ENCODE peak calls at places on chromosomes 4 and X, in eight cellular contexts. One of them, this sample, is unnamed.

GRCh38 chr4:134807231-134807745 is 605.7 kb upstream of the PABPC4L start:
- DNase-seq in activated T-helper 1 cell treated with anti-CD3 and anti-CD28 coated beads, Interleukin-12 subunit alpha, Interleukin-12 subunit beta, Interleukin-2, Interleukin-4 antibody, amounts not matched to agents 30 ng/mL and 10 ng/mL and 1 ng/mL, durations not matched to agents 14 hours and 24 hours and 36 hours: no peak
- DNase-seq in endothelial cell: no peak
- DNase-seq in substantia nigra: no peak
- DNase-seq in NCI-H510A treated with DMSO at 0.1 percent for 48 hours: no peak
- DNase-seq in ureter: no peak
- DNase-seq in upper lobe of right lung: no peak
- DNase-seq in HEK293T: no peak
- DNase-seq in this sample: peak

GRCh38 chr4:183468210-183469095 is 24.0 kb downstream of the CDKN2AIP start:
- DNase-seq in upper lobe of right lung: no peak
- DNase-seq in activated T-helper 1 cell treated with anti-CD3 and anti-CD28 coated beads, Interleukin-12 subunit alpha, Interleukin-12 subunit beta, Interleukin-2, Interleukin-4 antibody, amounts not matched to agents 30 ng/mL and 10 ng/mL and 1 ng/mL, durations not matched to agents 14 hours and 24 hours and 36 hours: no peak
- DNase-seq in endothelial cell: no peak
- DNase-seq in NCI-H510A treated with DMSO at 0.1 percent for 48 hours: no peak
- DNase-seq in HEK293T: no peak
- DNase-seq in ureter: no peak
- DNase-seq in substantia nigra: no peak
- DNase-seq in this sample: peak

GRCh38 chrX:1468250-1468772 is 15.6 kb upstream of the ASMTL start:
- DNase-seq in endothelial cell: no peak
- DNase-seq in substantia nigra: no peak
- DNase-seq in ureter: peak
- DNase-seq in activated T-helper 1 cell treated with anti-CD3 and anti-CD28 coated beads, Interleukin-12 subunit alpha, Interleukin-12 subunit beta, Interleukin-2, Interleukin-4 antibody, amounts not matched to agents 30 ng/mL and 10 ng/mL and 1 ng/mL, durations not matched to agents 14 hours and 24 hours and 36 hours: peak
- DNase-seq in HEK293T: no peak
- DNase-seq in upper lobe of right lung: peak
- DNase-seq in NCI-H510A treated with DMSO at 0.1 percent for 48 hours: no peak
- DNase-seq in this sample: peak

GRCh38 chrX:43504394-43504793 is 151.7 kb upstream of the MAOA start:
- DNase-seq in HEK293T: no peak
- DNase-seq in substantia nigra: no peak
- DNase-seq in upper lobe of right lung: no peak
- DNase-seq in ureter: no peak
- DNase-seq in NCI-H510A treated with DMSO at 0.1 percent for 48 hours: no peak
- DNase-seq in activated T-helper 1 cell treated with anti-CD3 and anti-CD28 coated beads, Interleukin-12 subunit alpha, Interleukin-12 subunit beta, Interleukin-2, Interleukin-4 antibody, amounts not matched to agents 30 ng/mL and 10 ng/mL and 1 ng/mL, durations not matched to agents 14 hours and 24 hours and 36 hours: no peak
- DNase-seq in endothelial cell: no peak
- DNase-seq in this sample: no peak

GRCh38 chrX:8067754-8068469 is 103.2 kb downstream of the VCX2 start:
- DNase-seq in NCI-H510A treated with DMSO at 0.1 percent for 48 hours: peak
- DNase-seq in ureter: no peak
- DNase-seq in activated T-helper 1 cell treated with anti-CD3 and anti-CD28 coated beads, Interleukin-12 subunit alpha, Interleukin-12 subunit beta, Interleukin-2, Interleukin-4 antibody, amounts not matched to agents 30 ng/mL and 10 ng/mL and 1 ng/mL, durations not matched to agents 14 hours and 24 hours and 36 hours: no peak
- DNase-seq in substantia nigra: no peak
- DNase-seq in upper lobe of right lung: no peak
- DNase-seq in HEK293T: no peak
- DNase-seq in endothelial cell: no peak
- DNase-seq in this sample: peak

GRCh38 chrX:23870041-23870440 is 37.7 kb downstream of the APOO start:
- DNase-seq in activated T-helper 1 cell treated with anti-CD3 and anti-CD28 coated beads, Interleukin-12 subunit alpha, Interleukin-12 subunit beta, Interleukin-2, Interleukin-4 antibody, amounts not matched to agents 30 ng/mL and 10 ng/mL and 1 ng/mL, durations not matched to agents 14 hours and 24 hours and 36 hours: no peak
- DNase-seq in ureter: no peak
- DNase-seq in substantia nigra: no peak
- DNase-seq in upper lobe of right lung: no peak
- DNase-seq in NCI-H510A treated with DMSO at 0.1 percent for 48 hours: no peak
- DNase-seq in HEK293T: no peak
- DNase-seq in endothelial cell: no peak
- DNase-seq in this sample: no peak

GRCh38 chr4:52612341-52612740 is 46.8 kb downstream of the USP46 start:
- DNase-seq in ureter: no peak
- DNase-seq in substantia nigra: no peak
- DNase-seq in HEK293T: no peak
- DNase-seq in upper lobe of right lung: no peak
- DNase-seq in NCI-H510A treated with DMSO at 0.1 percent for 48 hours: no peak
- DNase-seq in activated T-helper 1 cell treated with anti-CD3 and anti-CD28 coated beads, Interleukin-12 subunit alpha, Interleukin-12 subunit beta, Interleukin-2, Interleukin-4 antibody, amounts not matched to agents 30 ng/mL and 10 ng/mL and 1 ng/mL, durations not matched to agents 14 hours and 24 hours and 36 hours: no peak
- DNase-seq in endothelial cell: no peak
- DNase-seq in this sample: no peak

GRCh38 chrX:24294619-24295018 is 19.2 kb downstream of the SUPT20HL2 start:
- DNase-seq in HEK293T: peak
- DNase-seq in endothelial cell: peak
- DNase-seq in ureter: no peak
- DNase-seq in activated T-helper 1 cell treated with anti-CD3 and anti-CD28 coated beads, Interleukin-12 subunit alpha, Interleukin-12 subunit beta, Interleukin-2, Interleukin-4 antibody, amounts not matched to agents 30 ng/mL and 10 ng/mL and 1 ng/mL, durations not matched to agents 14 hours and 24 hours and 36 hours: peak
- DNase-seq in NCI-H510A treated with DMSO at 0.1 percent for 48 hours: no peak
- DNase-seq in upper lobe of right lung: no peak
- DNase-seq in substantia nigra: no peak
- DNase-seq in this sample: peak

GRCh38 chr4:105990933-105991332 is 95.7 kb downstream of the NPNT start:
- DNase-seq in ureter: peak
- DNase-seq in upper lobe of right lung: peak
- DNase-seq in substantia nigra: peak
- DNase-seq in HEK293T: no peak
- DNase-seq in activated T-helper 1 cell treated with anti-CD3 and anti-CD28 coated beads, Interleukin-12 subunit alpha, Interleukin-12 subunit beta, Interleukin-2, Interleukin-4 antibody, amounts not matched to agents 30 ng/mL and 10 ng/mL and 1 ng/mL, durations not matched to agents 14 hours and 24 hours and 36 hours: no peak
- DNase-seq in NCI-H510A treated with DMSO at 0.1 percent for 48 hours: no peak
- DNase-seq in endothelial cell: no peak
- DNase-seq in this sample: peak

GRCh38 chr4:182042945-182043344 is 200.3 kb upstream of the TENM3 start:
- DNase-seq in HEK293T: no peak
- DNase-seq in activated T-helper 1 cell treated with anti-CD3 and anti-CD28 coated beads, Interleukin-12 subunit alpha, Interleukin-12 subunit beta, Interleukin-2, Interleukin-4 antibody, amounts not matched to agents 30 ng/mL and 10 ng/mL and 1 ng/mL, durations not matched to agents 14 hours and 24 hours and 36 hours: no peak
- DNase-seq in ureter: no peak
- DNase-seq in NCI-H510A treated with DMSO at 0.1 percent for 48 hours: no peak
- DNase-seq in endothelial cell: no peak
- DNase-seq in upper lobe of right lung: no peak
- DNase-seq in substantia nigra: no peak
- DNase-seq in this sample: no peak

GRCh38 chrX:40473460-40474204 is 107.1 kb upstream of the ATP6AP2 start:
- DNase-seq in NCI-H510A treated with DMSO at 0.1 percent for 48 hours: no peak
- DNase-seq in upper lobe of right lung: no peak
- DNase-seq in ureter: no peak
- DNase-seq in HEK293T: no peak
- DNase-seq in activated T-helper 1 cell treated with anti-CD3 and anti-CD28 coated beads, Interleukin-12 subunit alpha, Interleukin-12 subunit beta, Interleukin-2, Interleukin-4 antibody, amounts not matched to agents 30 ng/mL and 10 ng/mL and 1 ng/mL, durations not matched to agents 14 hours and 24 hours and 36 hours: no peak
- DNase-seq in substantia nigra: no peak
- DNase-seq in endothelial cell: no peak
- DNase-seq in this sample: no peak

GRCh38 chr4:53734584-53735363 is 143.5 kb upstream of the LNX1 start:
- DNase-seq in upper lobe of right lung: no peak
- DNase-seq in substantia nigra: no peak
- DNase-seq in ureter: no peak
- DNase-seq in NCI-H510A treated with DMSO at 0.1 percent for 48 hours: no peak
- DNase-seq in activated T-helper 1 cell treated with anti-CD3 and anti-CD28 coated beads, Interleukin-12 subunit alpha, Interleukin-12 subunit beta, Interleukin-2, Interleukin-4 antibody, amounts not matched to agents 30 ng/mL and 10 ng/mL and 1 ng/mL, durations not matched to agents 14 hours and 24 hours and 36 hours: no peak
- DNase-seq in endothelial cell: no peak
- DNase-seq in HEK293T: no peak
- DNase-seq in this sample: peak

GRCh38 chr4:81631958-81632439 is 160.3 kb upstream of the RASGEF1B start:
- DNase-seq in substantia nigra: no peak
- DNase-seq in HEK293T: peak
- DNase-seq in upper lobe of right lung: no peak
- DNase-seq in endothelial cell: no peak
- DNase-seq in NCI-H510A treated with DMSO at 0.1 percent for 48 hours: peak
- DNase-seq in activated T-helper 1 cell treated with anti-CD3 and anti-CD28 coated beads, Interleukin-12 subunit alpha, Interleukin-12 subunit beta, Interleukin-2, Interleukin-4 antibody, amounts not matched to agents 30 ng/mL and 10 ng/mL and 1 ng/mL, durations not matched to agents 14 hours and 24 hours and 36 hours: no peak
- DNase-seq in ureter: no peak
- DNase-seq in this sample: peak

GRCh38 chr4:13705521-13706035 is 78.1 kb upstream of the BOD1L1 start:
- DNase-seq in substantia nigra: no peak
- DNase-seq in activated T-helper 1 cell treated with anti-CD3 and anti-CD28 coated beads, Interleukin-12 subunit alpha, Interleukin-12 subunit beta, Interleukin-2, Interleukin-4 antibody, amounts not matched to agents 30 ng/mL and 10 ng/mL and 1 ng/mL, durations not matched to agents 14 hours and 24 hours and 36 hours: no peak
- DNase-seq in upper lobe of right lung: peak
- DNase-seq in endothelial cell: no peak
- DNase-seq in HEK293T: no peak
- DNase-seq in ureter: peak
- DNase-seq in NCI-H510A treated with DMSO at 0.1 percent for 48 hours: no peak
- DNase-seq in this sample: peak

GRCh38 chr4:154807042-154807630 is 26.1 kb downstream of the RBM46 start:
- DNase-seq in upper lobe of right lung: no peak
- DNase-seq in activated T-helper 1 cell treated with anti-CD3 and anti-CD28 coated beads, Interleukin-12 subunit alpha, Interleukin-12 subunit beta, Interleukin-2, Interleukin-4 antibody, amounts not matched to agents 30 ng/mL and 10 ng/mL and 1 ng/mL, durations not matched to agents 14 hours and 24 hours and 36 hours: no peak
- DNase-seq in endothelial cell: no peak
- DNase-seq in HEK293T: no peak
- DNase-seq in NCI-H510A treated with DMSO at 0.1 percent for 48 hours: no peak
- DNase-seq in ureter: no peak
- DNase-seq in substantia nigra: no peak
- DNase-seq in this sample: peak

GRCh38 chrX:95945528-95945927 is 739.1 kb upstream of the DIAPH2 start:
- DNase-seq in substantia nigra: no peak
- DNase-seq in activated T-helper 1 cell treated with anti-CD3 and anti-CD28 coated beads, Interleukin-12 subunit alpha, Interleukin-12 subunit beta, Interleukin-2, Interleukin-4 antibody, amounts not matched to agents 30 ng/mL and 10 ng/mL and 1 ng/mL, durations not matched to agents 14 hours and 24 hours and 36 hours: no peak
- DNase-seq in ureter: no peak
- DNase-seq in endothelial cell: no peak
- DNase-seq in upper lobe of right lung: no peak
- DNase-seq in NCI-H510A treated with DMSO at 0.1 percent for 48 hours: no peak
- DNase-seq in HEK293T: no peak
- DNase-seq in this sample: no peak

GRCh38 chr4:75939890-75940691 is 722 bp downstream of the NAAA start:
- DNase-seq in ureter: peak
- DNase-seq in NCI-H510A treated with DMSO at 0.1 percent for 48 hours: peak
- DNase-seq in substantia nigra: peak
- DNase-seq in endothelial cell: peak
- DNase-seq in upper lobe of right lung: peak
- DNase-seq in activated T-helper 1 cell treated with anti-CD3 and anti-CD28 coated beads, Interleukin-12 subunit alpha, Interleukin-12 subunit beta, Interleukin-2, Interleukin-4 antibody, amounts not matched to agents 30 ng/mL and 10 ng/mL and 1 ng/mL, durations not matched to agents 14 hours and 24 hours and 36 hours: peak
- DNase-seq in HEK293T: peak
- DNase-seq in this sample: peak

GRCh38 chr4:25245181-25245580 is 11.3 kb downstream of the PI4K2B start:
- DNase-seq in activated T-helper 1 cell treated with anti-CD3 and anti-CD28 coated beads, Interleukin-12 subunit alpha, Interleukin-12 subunit beta, Interleukin-2, Interleukin-4 antibody, amounts not matched to agents 30 ng/mL and 10 ng/mL and 1 ng/mL, durations not matched to agents 14 hours and 24 hours and 36 hours: no peak
- DNase-seq in upper lobe of right lung: no peak
- DNase-seq in NCI-H510A treated with DMSO at 0.1 percent for 48 hours: no peak
- DNase-seq in endothelial cell: no peak
- DNase-seq in substantia nigra: no peak
- DNase-seq in ureter: no peak
- DNase-seq in HEK293T: no peak
- DNase-seq in this sample: no peak

GRCh38 chrX:114051667-114052315 is 532.1 kb upstream of the HTR2C start:
- DNase-seq in HEK293T: no peak
- DNase-seq in ureter: no peak
- DNase-seq in substantia nigra: no peak
- DNase-seq in NCI-H510A treated with DMSO at 0.1 percent for 48 hours: no peak
- DNase-seq in endothelial cell: no peak
- DNase-seq in upper lobe of right lung: no peak
- DNase-seq in activated T-helper 1 cell treated with anti-CD3 and anti-CD28 coated beads, Interleukin-12 subunit alpha, Interleukin-12 subunit beta, Interleukin-2, Interleukin-4 antibody, amounts not matched to agents 30 ng/mL and 10 ng/mL and 1 ng/mL, durations not matched to agents 14 hours and 24 hours and 36 hours: no peak
- DNase-seq in this sample: no peak

GRCh38 chr4:182017038-182017437 is 226.2 kb upstream of the TENM3 start:
- DNase-seq in activated T-helper 1 cell treated with anti-CD3 and anti-CD28 coated beads, Interleukin-12 subunit alpha, Interleukin-12 subunit beta, Interleukin-2, Interleukin-4 antibody, amounts not matched to agents 30 ng/mL and 10 ng/mL and 1 ng/mL, durations not matched to agents 14 hours and 24 hours and 36 hours: no peak
- DNase-seq in substantia nigra: no peak
- DNase-seq in NCI-H510A treated with DMSO at 0.1 percent for 48 hours: no peak
- DNase-seq in endothelial cell: no peak
- DNase-seq in upper lobe of right lung: no peak
- DNase-seq in HEK293T: no peak
- DNase-seq in ureter: no peak
- DNase-seq in this sample: no peak

GRCh38 chr4:42104521-42104920 is 47.9 kb downstream of the BEND4 start:
- DNase-seq in endothelial cell: no peak
- DNase-seq in activated T-helper 1 cell treated with anti-CD3 and anti-CD28 coated beads, Interleukin-12 subunit alpha, Interleukin-12 subunit beta, Interleukin-2, Interleukin-4 antibody, amounts not matched to agents 30 ng/mL and 10 ng/mL and 1 ng/mL, durations not matched to agents 14 hours and 24 hours and 36 hours: no peak
- DNase-seq in HEK293T: no peak
- DNase-seq in upper lobe of right lung: no peak
- DNase-seq in substantia nigra: no peak
- DNase-seq in NCI-H510A treated with DMSO at 0.1 percent for 48 hours: no peak
- DNase-seq in ureter: no peak
- DNase-seq in this sample: peak

GRCh38 chr4:150988238-150988637 is 26.8 kb downstream of the LRBA start:
- DNase-seq in upper lobe of right lung: no peak
- DNase-seq in HEK293T: no peak
- DNase-seq in NCI-H510A treated with DMSO at 0.1 percent for 48 hours: no peak
- DNase-seq in activated T-helper 1 cell treated with anti-CD3 and anti-CD28 coated beads, Interleukin-12 subunit alpha, Interleukin-12 subunit beta, Interleukin-2, Interleukin-4 antibody, amounts not matched to agents 30 ng/mL and 10 ng/mL and 1 ng/mL, durations not matched to agents 14 hours and 24 hours and 36 hours: no peak
- DNase-seq in endothelial cell: no peak
- DNase-seq in substantia nigra: no peak
- DNase-seq in ureter: no peak
- DNase-seq in this sample: no peak

GRCh38 chrX:101686574-101686973 is 26.9 kb upstream of the ARMCX2 start:
- DNase-seq in substantia nigra: no peak
- DNase-seq in HEK293T: no peak
- DNase-seq in NCI-H510A treated with DMSO at 0.1 percent for 48 hours: no peak
- DNase-seq in activated T-helper 1 cell treated with anti-CD3 and anti-CD28 coated beads, Interleukin-12 subunit alpha, Interleukin-12 subunit beta, Interleukin-2, Interleukin-4 antibody, amounts not matched to agents 30 ng/mL and 10 ng/mL and 1 ng/mL, durations not matched to agents 14 hours and 24 hours and 36 hours: no peak
- DNase-seq in ureter: no peak
- DNase-seq in upper lobe of right lung: no peak
- DNase-seq in endothelial cell: no peak
- DNase-seq in this sample: no peak

GRCh38 chrX:19410259-19410658 is 66.5 kb downstream of the PDHA1 start:
- DNase-seq in NCI-H510A treated with DMSO at 0.1 percent for 48 hours: no peak
- DNase-seq in ureter: no peak
- DNase-seq in upper lobe of right lung: no peak
- DNase-seq in activated T-helper 1 cell treated with anti-CD3 and anti-CD28 coated beads, Interleukin-12 subunit alpha, Interleukin-12 subunit beta, Interleukin-2, Interleukin-4 antibody, amounts not matched to agents 30 ng/mL and 10 ng/mL and 1 ng/mL, durations not matched to agents 14 hours and 24 hours and 36 hours: no peak
- DNase-seq in substantia nigra: no peak
- DNase-seq in HEK293T: no peak
- DNase-seq in endothelial cell: no peak
- DNase-seq in this sample: no peak

GRCh38 chrX:43349363-43349762 is 306.7 kb upstream of the MAOA start:
- DNase-seq in ureter: no peak
- DNase-seq in endothelial cell: peak
- DNase-seq in substantia nigra: no peak
- DNase-seq in upper lobe of right lung: no peak
- DNase-seq in activated T-helper 1 cell treated with anti-CD3 and anti-CD28 coated beads, Interleukin-12 subunit alpha, Interleukin-12 subunit beta, Interleukin-2, Interleukin-4 antibody, amounts not matched to agents 30 ng/mL and 10 ng/mL and 1 ng/mL, durations not matched to agents 14 hours and 24 hours and 36 hours: no peak
- DNase-seq in NCI-H510A treated with DMSO at 0.1 percent for 48 hours: peak
- DNase-seq in HEK293T: peak
- DNase-seq in this sample: peak

GRCh38 chr4:187433141-187433540 is 562.4 kb upstream of the ZFP42 start:
- DNase-seq in activated T-helper 1 cell treated with anti-CD3 and anti-CD28 coated beads, Interleukin-12 subunit alpha, Interleukin-12 subunit beta, Interleukin-2, Interleukin-4 antibody, amounts not matched to agents 30 ng/mL and 10 ng/mL and 1 ng/mL, durations not matched to agents 14 hours and 24 hours and 36 hours: no peak
- DNase-seq in HEK293T: no peak
- DNase-seq in endothelial cell: no peak
- DNase-seq in upper lobe of right lung: no peak
- DNase-seq in substantia nigra: no peak
- DNase-seq in NCI-H510A treated with DMSO at 0.1 percent for 48 hours: no peak
- DNase-seq in ureter: no peak
- DNase-seq in this sample: no peak

GRCh38 chr4:2298548-2298991 is 36.7 kb upstream of the MXD4 start:
- DNase-seq in activated T-helper 1 cell treated with anti-CD3 and anti-CD28 coated beads, Interleukin-12 subunit alpha, Interleukin-12 subunit beta, Interleukin-2, Interleukin-4 antibody, amounts not matched to agents 30 ng/mL and 10 ng/mL and 1 ng/mL, durations not matched to agents 14 hours and 24 hours and 36 hours: no peak
- DNase-seq in upper lobe of right lung: no peak
- DNase-seq in endothelial cell: no peak
- DNase-seq in substantia nigra: no peak
- DNase-seq in NCI-H510A treated with DMSO at 0.1 percent for 48 hours: no peak
- DNase-seq in HEK293T: no peak
- DNase-seq in ureter: peak
- DNase-seq in this sample: no peak

GRCh38 chrX:134452591-134452990 is 7.4 kb upstream of the HPRT1 start:
- DNase-seq in HEK293T: no peak
- DNase-seq in substantia nigra: no peak
- DNase-seq in ureter: no peak
- DNase-seq in upper lobe of right lung: no peak
- DNase-seq in NCI-H510A treated with DMSO at 0.1 percent for 48 hours: no peak
- DNase-seq in endothelial cell: no peak
- DNase-seq in activated T-helper 1 cell treated with anti-CD3 and anti-CD28 coated beads, Interleukin-12 subunit alpha, Interleukin-12 subunit beta, Interleukin-2, Interleukin-4 antibody, amounts not matched to agents 30 ng/mL and 10 ng/mL and 1 ng/mL, durations not matched to agents 14 hours and 24 hours and 36 hours: no peak
- DNase-seq in this sample: no peak

GRCh38 chr4:7266525-7267292 is 74.4 kb downstream of the SORCS2 start:
- DNase-seq in substantia nigra: no peak
- DNase-seq in ureter: no peak
- DNase-seq in NCI-H510A treated with DMSO at 0.1 percent for 48 hours: no peak
- DNase-seq in activated T-helper 1 cell treated with anti-CD3 and anti-CD28 coated beads, Interleukin-12 subunit alpha, Interleukin-12 subunit beta, Interleukin-2, Interleukin-4 antibody, amounts not matched to agents 30 ng/mL and 10 ng/mL and 1 ng/mL, durations not matched to agents 14 hours and 24 hours and 36 hours: no peak
- DNase-seq in HEK293T: no peak
- DNase-seq in endothelial cell: no peak
- DNase-seq in upper lobe of right lung: no peak
- DNase-seq in this sample: peak

GRCh38 chr4:26008737-26009136 is 94.7 kb downstream of the SMIM20 start:
- DNase-seq in substantia nigra: no peak
- DNase-seq in upper lobe of right lung: no peak
- DNase-seq in activated T-helper 1 cell treated with anti-CD3 and anti-CD28 coated beads, Interleukin-12 subunit alpha, Interleukin-12 subunit beta, Interleukin-2, Interleukin-4 antibody, amounts not matched to agents 30 ng/mL and 10 ng/mL and 1 ng/mL, durations not matched to agents 14 hours and 24 hours and 36 hours: no peak
- DNase-seq in HEK293T: no peak
- DNase-seq in ureter: no peak
- DNase-seq in endothelial cell: no peak
- DNase-seq in NCI-H510A treated with DMSO at 0.1 percent for 48 hours: no peak
- DNase-seq in this sample: no peak

GRCh38 chr4:1366371-1367229 is 19.6 kb downstream of the UVSSA start:
- DNase-seq in activated T-helper 1 cell treated with anti-CD3 and anti-CD28 coated beads, Interleukin-12 subunit alpha, Interleukin-12 subunit beta, Interleukin-2, Interleukin-4 antibody, amounts not matched to agents 30 ng/mL and 10 ng/mL and 1 ng/mL, durations not matched to agents 14 hours and 24 hours and 36 hours: no peak
- DNase-seq in upper lobe of right lung: peak
- DNase-seq in HEK293T: no peak
- DNase-seq in NCI-H510A treated with DMSO at 0.1 percent for 48 hours: no peak
- DNase-seq in endothelial cell: no peak
- DNase-seq in substantia nigra: no peak
- DNase-seq in ureter: no peak
- DNase-seq in this sample: no peak

GRCh38 chrX:45712067-45712466 is 511.4 kb upstream of the DIPK2B start:
- DNase-seq in NCI-H510A treated with DMSO at 0.1 percent for 48 hours: no peak
- DNase-seq in HEK293T: no peak
- DNase-seq in activated T-helper 1 cell treated with anti-CD3 and anti-CD28 coated beads, Interleukin-12 subunit alpha, Interleukin-12 subunit beta, Interleukin-2, Interleukin-4 antibody, amounts not matched to agents 30 ng/mL and 10 ng/mL and 1 ng/mL, durations not matched to agents 14 hours and 24 hours and 36 hours: no peak
- DNase-seq in ureter: no peak
- DNase-seq in endothelial cell: no peak
- DNase-seq in upper lobe of right lung: no peak
- DNase-seq in substantia nigra: no peak
- DNase-seq in this sample: peak

GRCh38 chrX:44937606-44938005 is 64.6 kb downstream of the KDM6A start:
- DNase-seq in activated T-helper 1 cell treated with anti-CD3 and anti-CD28 coated beads, Interleukin-12 subunit alpha, Interleukin-12 subunit beta, Interleukin-2, Interleukin-4 antibody, amounts not matched to agents 30 ng/mL and 10 ng/mL and 1 ng/mL, durations not matched to agents 14 hours and 24 hours and 36 hours: no peak
- DNase-seq in substantia nigra: no peak
- DNase-seq in ureter: no peak
- DNase-seq in HEK293T: no peak
- DNase-seq in NCI-H510A treated with DMSO at 0.1 percent for 48 hours: no peak
- DNase-seq in endothelial cell: no peak
- DNase-seq in upper lobe of right lung: no peak
- DNase-seq in this sample: no peak

This sample was measured in iris pigment epithelial cell.